ENCODE peak calls at places on chromosomes 2 and 18, in seven cellular contexts. J is pons; L is NCI-H1417; E is stimulated activated naive CD4-positive, alpha-beta T cell; Y is Caco-2; F is NCI-H774; T is A549. O is an unnamed sample.

GRCh38 chr2:35846-36245 is 10.5 kb downstream of the FAM110C start:
- DNase-seq in J (no peak), L (peak; percentile 98), E (no peak), Y (peak; percentile 69), F (no peak), T (no peak), O (no peak)

GRCh38 chr2:205650450-205650849 is 31.9 kb upstream of the NRP2 start:
- DNase-seq in J (no peak), L (no peak), E (no peak), Y (no peak), F (no peak), T (no peak), O (no peak)

GRCh38 chr2:218839430-218839829 is 7.8 kb upstream of the PRKAG3 start:
- DNase-seq in J (no peak), L (no peak), E (no peak), Y (no peak), F (no peak), T (no peak), O (no peak)

GRCh38 chr2:101432411-101433181 is 42.3 kb downstream of the RFX8 start:
- DNase-seq in J (no peak), L (no peak), E (no peak), Y (no peak), F (no peak), T (no peak), O (no peak)

GRCh38 chr2:157592983-157593382 is 35.7 kb downstream of the ACVR1C start:
- DNase-seq in J (peak; percentile 66), L (no peak), E (no peak), Y (no peak), F (peak; percentile 1), T (peak; percentile 10), O (no peak)

GRCh38 chr2:144381716-144382115 is 138.2 kb downstream of the ZEB2 start:
- DNase-seq in J (no peak), L (no peak), E (no peak), Y (no peak), F (no peak), T (no peak), O (no peak)

GRCh38 chr2:86806059-86806857 is 15.5 kb upstream of the CD8A start:
- DNase-seq in J (no peak), L (no peak), E (no peak), Y (no peak), F (no peak), T (no peak), O (no peak)

GRCh38 chr18:9418047-9418690 is 57.1 kb upstream of the RALBP1 start:
- DNase-seq in J (no peak), L (no peak), E (no peak), Y (no peak), F (no peak), T (no peak), O (no peak)

GRCh38 chr2:57182941-57183340 is 863.7 kb upstream of the VRK2 start:
- DNase-seq in J (no peak), L (no peak), E (no peak), Y (no peak), F (no peak), T (no peak), O (no peak)

GRCh38 chr18:5478261-5478660 is 65.5 kb downstream of the EPB41L3 start:
- DNase-seq in J (no peak), L (no peak), E (no peak), Y (no peak), F (no peak), T (no peak), O (no peak)

GRCh38 chr2:216829533-216829932 is 30.3 kb downstream of the TNP1 start:
- DNase-seq in J (peak; percentile 19), L (no peak), E (no peak), Y (no peak), F (peak; percentile 50), T (no peak), O (no peak)

GRCh38 chr18:54416459-54416858 is 58.8 kb downstream of the C18orf54 start:
- DNase-seq in J (no peak), L (no peak), E (no peak), Y (no peak), F (no peak), T (no peak), O (no peak)

GRCh38 chr2:132400169-132400900 is 16.3 kb upstream of the GPR39 start:
- DNase-seq in J (no peak), L (no peak), E (no peak), Y (peak; percentile 76), F (no peak), T (peak; percentile 26), O (no peak)

GRCh38 chr2:54653572-54654204 is 69.8 kb upstream of the EML6 start:
- DNase-seq in J (no peak), L (no peak), E (no peak), Y (no peak), F (no peak), T (no peak), O (no peak)

GRCh38 chr2:16614314-16614860 is 51.2 kb downstream of the CYRIA start:
- DNase-seq in J (peak; percentile 27), L (peak; percentile 84), E (no peak), Y (no peak), F (no peak), T (no peak), O (no peak)

GRCh38 chr2:138421971-138422335 is 79.6 kb upstream of the SPOPL start:
- DNase-seq in J (no peak), L (no peak), E (no peak), Y (no peak), F (no peak), T (peak; percentile 14), O (no peak)

GRCh38 chr2:52343010-52343409 is 1311.1 kb upstream of the NRXN1 start:
- DNase-seq in J (no peak), L (no peak), E (no peak), Y (no peak), F (no peak), T (no peak), O (no peak)

GRCh38 chr18:7116001-7116831 is 1.4 kb downstream of the LAMA1 start:
- DNase-seq in J (no peak), L (peak; percentile 34), E (no peak), Y (no peak), F (no peak), T (no peak), O (no peak)